ENCODE peak calls at places on chromosomes 13 and 19, in four cellular contexts. R, A, X and D are unnamed samples.

GRCh38 chr19:38209671-38210457 is 14.2 kb downstream of the DPF1 start:
- DNase-seq in R (peak), A (peak), X (peak), D (peak)

GRCh38 chr19:53868091-53868891 is 608 bp downstream of the MYADM start:
- DNase-seq in R (peak), A (peak), X (peak), D (peak)

GRCh38 chr13:113151745-113152707 is 6.4 kb upstream of the PROZ start:
- DNase-seq in R (peak), A (peak), X (peak), D (peak)

GRCh38 chr19:57248646-57249045 is 8.2 kb downstream of the ZNF805 start:
- DNase-seq in R (no peak), A (no peak), X (no peak), D (no peak)

GRCh38 chr13:86856996-86857395 is 814.2 kb upstream of the SLITRK5 start:
- DNase-seq in R (peak), A (peak), X (no peak), D (peak)

GRCh38 chr13:44842158-44842557 is 147.1 kb downstream of the NUFIP1 start:
- DNase-seq in R (no peak), A (peak), X (no peak), D (no peak)

GRCh38 chr13:100100115-100100879 is 11.4 kb downstream of the PCCA start:
- DNase-seq in R (no peak), A (peak), X (no peak), D (no peak)

GRCh38 chr13:67841071-67841470 is 610.9 kb upstream of the PCDH9 start:
- DNase-seq in R (peak), A (no peak), X (peak), D (peak)

GRCh38 chr19:1384478-1385110 is 887 bp downstream of the NDUFS7 start:
- DNase-seq in R (no peak), A (no peak), X (no peak), D (no peak)

GRCh38 chr19:1382250-1382649 is 1.5 kb upstream of the NDUFS7 start:
- DNase-seq in R (no peak), A (no peak), X (no peak), D (no peak)

GRCh38 chr19:1383014-1383310 is 745 bp upstream of the NDUFS7 start:
- DNase-seq in R (no peak), A (no peak), X (no peak), D (no peak)

GRCh38 chr19:1384085-1384462 is 367 bp downstream of the NDUFS7 start:
- DNase-seq in R (peak), A (no peak), X (no peak), D (no peak)

DNA sequence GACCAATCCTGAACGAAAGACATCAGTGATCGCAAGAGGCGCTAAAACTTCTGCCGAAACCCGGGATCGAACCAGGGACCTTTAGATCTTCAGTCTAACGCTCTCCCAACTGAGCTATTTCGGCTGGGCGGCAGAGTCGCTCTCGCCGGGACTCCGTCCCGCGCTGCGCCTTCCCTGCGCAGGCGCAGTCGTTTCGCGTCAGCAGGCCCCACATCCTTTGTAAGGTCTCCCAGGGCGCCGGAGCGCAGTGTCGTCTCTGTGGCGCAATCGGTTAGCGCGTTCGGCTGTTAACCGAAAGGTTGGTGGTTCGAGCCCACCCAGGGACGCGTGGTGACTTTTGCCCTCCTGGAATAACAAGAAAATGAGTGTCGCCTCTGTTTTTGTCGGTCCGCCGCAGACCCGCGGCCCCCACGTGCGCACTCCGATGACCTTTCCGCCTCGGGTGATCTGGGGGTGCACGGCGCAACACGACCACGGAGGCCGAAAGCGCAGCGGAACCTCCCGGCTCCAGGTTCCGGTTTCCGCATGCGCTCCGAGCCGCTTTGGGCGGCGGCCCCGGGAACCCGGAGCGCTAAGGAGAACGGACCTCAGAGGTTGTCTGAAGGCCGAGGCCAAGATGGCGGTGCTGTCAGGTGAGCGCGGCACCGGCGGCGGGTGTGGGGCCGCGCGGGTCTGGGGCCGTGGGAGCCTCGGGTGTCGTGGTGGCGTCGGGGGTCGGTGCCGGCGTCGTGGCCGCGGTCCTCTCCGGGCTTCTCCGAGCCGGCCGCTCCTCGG is at the start of gene NDUFS7:
- DNase-seq in R (peak), A (peak), X (peak), D (peak)
- H2BK5ac ChIP-seq in R (no peak), A (peak), X (peak), D (no peak)

GRCh38 chr19:5703819-5704818 is 14.0 kb downstream of the RPL36 start:
- DNase-seq in R (no peak), A (no peak), X (no peak), D (no peak)

GRCh38 chr19:5705552-5705951 is 14.4 kb downstream of the LONP1 start:
- DNase-seq in R (no peak), A (no peak), X (no peak), D (no peak)

GRCh38 chr19:5711025-5711424 is 8.9 kb downstream of the LONP1 start:
- DNase-seq in R (no peak), A (no peak), X (no peak), D (no peak)

GRCh38 chr19:5707576-5708575 is 12.1 kb downstream of the LONP1 start:
- DNase-seq in R (no peak), A (no peak), X (no peak), D (no peak)

GRCh38 chr19:5706876-5707573 is 12.9 kb downstream of the LONP1 start:
- DNase-seq in R (no peak), A (no peak), X (no peak), D (no peak)
- H2BK5ac ChIP-seq in R (no peak), A (no peak), X (no peak), D (no peak)

GRCh38 chr19:50567882-50568281 is 353 bp downstream of the LRRC4B start:
- DNase-seq in R (no peak), A (no peak), X (no peak), D (no peak)

GRCh38 chr19:50567052-50567841 is 988 bp downstream of the LRRC4B start:
- DNase-seq in R (no peak), A (no peak), X (peak), D (peak)

GRCh38 chr19:50568321-50569022 is at the start of gene LRRC4B:
- DNase-seq in R (peak), A (no peak), X (peak), D (peak)

GRCh38 chr19:50564229-50565105 is 3.8 kb downstream of the LRRC4B start:
- DNase-seq in R (no peak), A (no peak), X (no peak), D (no peak)

GRCh38 chr19:50565984-50566903 is 2.0 kb downstream of the LRRC4B start:
- DNase-seq in R (no peak), A (no peak), X (peak), D (peak)
- H2BK5ac ChIP-seq in R (no peak), A (no peak), X (no peak), D (no peak)

DNA sequence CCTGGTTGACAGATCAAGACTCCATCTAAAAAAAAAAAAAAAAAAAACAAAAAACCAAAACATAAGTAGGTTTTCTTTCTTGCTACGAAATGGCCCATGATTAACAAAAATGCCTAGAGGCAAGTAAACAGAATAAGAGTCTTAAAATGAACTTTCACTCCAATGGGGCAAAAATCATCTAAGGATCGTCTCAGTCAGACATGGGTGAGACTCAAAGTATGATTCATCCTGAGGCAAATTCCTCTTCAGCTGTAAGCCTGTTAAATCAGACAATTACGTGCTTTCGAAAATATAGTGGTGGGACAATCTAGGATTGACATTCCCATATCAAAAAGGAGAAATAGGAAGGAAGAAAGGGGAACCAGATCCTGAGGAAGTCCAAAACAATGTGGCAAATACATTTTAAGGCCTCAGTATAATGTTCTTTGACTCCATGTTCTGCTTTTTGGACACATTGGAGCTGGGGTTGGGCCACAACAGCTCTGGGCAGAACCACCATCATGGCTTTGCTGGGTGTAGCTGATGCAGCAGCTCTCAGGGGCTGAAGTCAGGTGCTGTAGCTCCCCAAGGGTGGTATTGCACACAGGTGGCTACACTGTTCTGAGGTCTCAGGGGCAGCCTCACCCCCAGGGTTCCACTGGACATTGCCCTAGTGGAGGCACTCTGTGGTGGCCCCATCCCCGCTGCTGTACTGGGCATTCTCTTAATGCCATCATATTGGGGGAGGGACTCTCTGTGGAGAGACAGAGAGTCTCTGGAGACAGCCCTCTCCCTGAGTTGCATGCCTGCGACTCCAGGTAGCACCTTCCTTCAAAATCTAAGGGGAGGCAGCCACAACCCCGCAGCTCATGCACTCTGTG is 5.8 kb upstream of the FPR3 start:
- DNase-seq in R (no peak), A (no peak), X (no peak), D (no peak)
- H2BK5ac ChIP-seq in R (no peak), A (no peak), X (no peak), D (no peak)

GRCh38 chr19:17045907-17046502 is 19.4 kb upstream of the CPAMD8 start:
- DNase-seq in R (no peak), A (no peak), X (no peak), D (no peak)
- H2BK5ac ChIP-seq in R (no peak), A (no peak), X (no peak), D (no peak)

GRCh38 chr19:47598407-47599349 is 10.3 kb upstream of the BICRA start:
- DNase-seq in R (peak), A (peak), X (peak), D (peak)
- H2BK5ac ChIP-seq in R (peak), A (peak), X (peak), D (peak)

DNA sequence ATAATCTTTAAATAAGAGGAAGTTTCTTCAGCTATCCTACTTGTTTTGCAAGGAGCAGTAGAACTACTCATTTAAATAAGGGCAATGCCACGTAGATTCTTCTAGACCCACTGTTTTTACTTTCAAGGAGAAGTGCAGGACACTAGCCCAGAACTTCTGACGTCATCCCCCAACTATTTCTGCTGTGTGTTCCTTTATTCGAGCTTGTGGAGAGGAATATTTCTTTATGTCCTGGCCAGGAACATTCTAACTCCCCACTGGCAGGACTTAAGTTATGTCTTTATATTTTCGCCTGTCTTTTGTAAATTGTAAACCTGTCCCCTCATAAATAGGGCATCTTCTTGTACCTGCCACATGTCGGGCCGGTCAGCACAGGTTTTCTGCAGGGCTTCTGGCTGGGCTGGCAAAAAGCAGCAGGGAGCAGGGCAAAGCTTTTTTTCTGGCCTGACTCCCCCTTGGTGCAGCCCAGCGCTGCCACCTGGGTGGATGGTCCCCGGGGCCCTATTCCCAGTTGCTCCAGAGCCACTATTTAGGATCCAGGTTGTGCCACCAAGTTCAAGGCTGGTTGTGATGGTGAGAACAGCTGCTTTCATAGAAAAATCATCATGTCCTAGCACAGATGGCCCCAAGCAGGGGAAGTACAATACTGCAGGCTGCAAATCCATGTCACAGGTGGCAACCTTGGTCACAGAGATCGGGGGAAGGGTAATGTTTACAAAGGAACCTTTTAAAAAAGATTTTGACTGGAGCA is 1.8 kb downstream of the MBNL2 start:
- DNase-seq in R (peak), A (peak), X (peak), D (peak)
- H2BK5ac ChIP-seq in R (no peak), A (peak), X (no peak), D (no peak)

DNA sequence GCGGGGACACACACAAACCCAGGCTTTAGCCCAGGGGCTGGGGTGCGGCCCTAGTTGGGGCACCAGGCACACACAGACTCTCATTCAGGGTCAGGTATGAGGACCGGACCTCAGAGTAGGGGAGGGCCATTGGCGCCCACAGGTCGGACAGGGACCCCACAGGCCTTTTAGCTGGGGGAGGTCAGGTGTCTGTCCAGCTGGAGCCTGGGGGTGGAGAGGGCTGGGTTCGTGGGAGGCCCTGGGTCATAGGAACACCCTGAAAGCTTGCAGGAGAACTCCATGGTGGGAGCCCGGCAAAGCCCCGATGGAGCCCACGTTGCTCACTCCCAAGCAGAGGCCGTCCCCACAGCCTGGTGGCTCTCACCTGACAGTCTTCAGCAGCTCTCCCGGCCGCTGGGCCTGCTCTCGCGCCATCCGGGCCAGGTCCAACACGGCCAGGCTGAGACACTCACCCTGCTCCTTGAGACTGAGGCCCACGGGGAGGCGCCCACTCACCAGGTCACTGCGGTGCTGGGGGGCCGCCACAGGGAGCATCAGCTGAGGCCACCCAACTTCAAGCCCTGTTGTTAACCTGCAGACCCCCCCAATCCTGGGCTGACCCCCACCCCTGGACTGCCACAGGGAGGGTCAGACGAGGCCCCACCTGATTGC is 5.0 kb downstream of the JAK3 start:
- DNase-seq in R (no peak), A (no peak), X (no peak), D (no peak)
- H2BK5ac ChIP-seq in R (no peak), A (no peak), X (peak), D (no peak)

GRCh38 chr19:45782820-45783785 is 813 bp upstream of the DMPK start:
- DNase-seq in R (peak), A (peak), X (no peak), D (no peak)
- H2BK5ac ChIP-seq in R (no peak), A (peak), X (no peak), D (no peak)